ENCODE peak calls at places on chromosomes 16 and 17, in ten cellular contexts. Q is endothelial cell; N is midbrain; Z is RPMI8226; F is activated naive CD4-positive, alpha-beta T cell treated with anti-CD3 and anti-CD28 coated beads, Interleukin-2, amount 10 ng/mL, durations not matched to agents 7 days and 5 days; A is iPS DF 19.7; S is head of caudate nucleus; L is activated T-cell treated with anti-CD3 and anti-CD28 coated beads for 48 hours; D is activated T-helper 9 cell treated with anti-CD3 and anti-CD28 coated beads, Interleukin-2, amount 50 U/mL, for 16 hours; O is stimulated activated CD8-positive, alpha-beta memory T cell treated with anti-CD3 and anti-CD28 coated beads, Interleukin-4, amount 100 ng/mL, for 1 hour. P is an unnamed sample.
A peak's percentile ranks its signal among the peaks of the same experiment; 100 is the strongest.

GRCh38 chr17:30819941-30820705 is 4.4 kb downstream of the CRLF3 start:
- DNase-seq in S (no peak), Z (no peak), Q (no peak), L (no peak), D (no peak), A (no peak), N (no peak), O (no peak), F (no peak), P (no peak)

GRCh38 chr17:77959926-77960521 is 1.5 kb downstream of the TNRC6C start:
- DNase-seq in L (no peak), D (peak; percentile 12), O (no peak), N (no peak), Q (no peak), S (no peak), Z (no peak), F (peak; percentile 56), A (no peak), P (no peak)

GRCh38 chr16:66569827-66570405 is 3.7 kb downstream of the CMTM1 start:
- DNase-seq in Q (no peak), L (no peak), S (no peak), Z (no peak), F (no peak), D (no peak), A (no peak), O (no peak), N (no peak), P (no peak)

GRCh38 chr17:13484020-13484419 is 117.7 kb downstream of the HS3ST3A1 start:
- DNase-seq in N (no peak), A (no peak), Z (no peak), L (no peak), S (no peak), Q (no peak), F (no peak), O (no peak), D (no peak), P (no peak)

GRCh38 chr17:78257810-78258322 is 26.4 kb downstream of the TMEM235 start:
- DNase-seq in Z (peak; percentile 89), A (no peak), Q (no peak), O (no peak), S (no peak), F (peak; percentile 52), L (no peak), N (no peak), D (no peak), P (no peak)

GRCh38 chr17:35117984-35118383 is 1.7 kb downstream of the RAD51D start:
- DNase-seq in A (no peak), F (peak; percentile 56), O (no peak), L (peak; percentile 19), D (no peak), Q (no peak), N (no peak), Z (peak; percentile 56), S (no peak), P (no peak)

GRCh38 chr16:3646348-3646920 is 8.1 kb upstream of the DNASE1 start:
- DNase-seq in N (no peak), Z (no peak), Q (no peak), L (no peak), O (no peak), F (peak; percentile 3), D (no peak), S (no peak), A (no peak), P (no peak)

GRCh38 chr17:17062866-17063265 is 20.6 kb downstream of the MPRIP start:
- DNase-seq in O (no peak), L (no peak), D (no peak), A (no peak), N (no peak), Z (no peak), S (peak; percentile 13), Q (no peak), F (peak; percentile 9), P (no peak)

GRCh38 chr17:78781339-78782304 is at the start of gene CYTH1:
- DNase-seq in A (no peak), Z (peak; percentile 67), S (peak; percentile 52), D (no peak), N (peak; percentile 58), Q (peak; percentile 58), O (no peak), F (peak; percentile 56), L (no peak), P (no peak)

GRCh38 chr17:48012151-48012520 is 25.5 kb downstream of the COPZ2 start:
- DNase-seq in N (peak; percentile 29), Z (peak; percentile 89), L (peak; percentile 65), S (peak; percentile 60), D (peak; percentile 37), O (peak; percentile 32), A (no peak), F (peak; percentile 77), Q (peak; percentile 48), P (peak; percentile 86)

GRCh38 chr17:33838281-33838680 is 416.8 kb upstream of the CCL2 start:
- DNase-seq in A (no peak), O (no peak), Z (no peak), N (no peak), Q (no peak), D (no peak), F (no peak), L (no peak), S (no peak), P (no peak)

GRCh38 chr17:81132770-81133723 is 32.3 kb upstream of the PVALEF start:
- DNase-seq in Z (no peak), L (no peak), D (no peak), Q (no peak), F (no peak), O (no peak), N (no peak), A (no peak), S (no peak), P (no peak)